ENCODE peak calls at places on chromosomes 4 and X, in six cellular contexts. One of them, this sample, is unnamed.
A peak's percentile ranks its signal among the peaks of the same experiment; 100 is the strongest.

GRCh38 chr4:2797188-2797544 is 4.3 kb downstream of the SH3BP2 start:
- DNase-seq in right lobe of liver: peak; percentile 41
- DNase-seq in suprapubic skin: peak; percentile 73
- DNase-seq in neural crest cell: no peak
- DNase-seq in astrocyte of the spinal cord: no peak
- DNase-seq in testis: no peak
- DNase-seq in this sample: no peak

GRCh38 chrX:39613997-39614679 is 483.6 kb downstream of the BCOR start:
- DNase-seq in right lobe of liver: peak; percentile 36
- DNase-seq in suprapubic skin: no peak
- DNase-seq in neural crest cell: no peak
- DNase-seq in astrocyte of the spinal cord: no peak
- DNase-seq in testis: no peak
- DNase-seq in this sample: no peak

GRCh38 chr4:87679449-87680169 is 29.5 kb downstream of the DMP1 start:
- DNase-seq in right lobe of liver: peak; percentile 23
- DNase-seq in suprapubic skin: no peak
- DNase-seq in neural crest cell: peak; percentile 69
- DNase-seq in astrocyte of the spinal cord: peak; percentile 67
- DNase-seq in testis: peak; percentile 49
- DNase-seq in this sample: peak; percentile 84

GRCh38 chr4:114673306-114673705 is 74.7 kb downstream of the UGT8 start:
- DNase-seq in right lobe of liver: no peak
- DNase-seq in suprapubic skin: no peak
- DNase-seq in neural crest cell: no peak
- DNase-seq in astrocyte of the spinal cord: no peak
- DNase-seq in testis: no peak
- DNase-seq in this sample: no peak

GRCh38 chr4:153488006-153488718 is 22.0 kb downstream of the TMEM131L start:
- DNase-seq in right lobe of liver: peak; percentile 39
- DNase-seq in suprapubic skin: no peak
- DNase-seq in neural crest cell: no peak
- DNase-seq in astrocyte of the spinal cord: no peak
- DNase-seq in testis: no peak
- DNase-seq in this sample: peak; percentile 53

GRCh38 chrX:40816906-40817305 is 81.6 kb upstream of the MED14 start:
- DNase-seq in right lobe of liver: no peak
- DNase-seq in suprapubic skin: no peak
- DNase-seq in neural crest cell: no peak
- DNase-seq in astrocyte of the spinal cord: no peak
- DNase-seq in testis: no peak
- DNase-seq in this sample: no peak

GRCh38 chr4:2320746-2321145 is 58.8 kb upstream of the MXD4 start:
- DNase-seq in right lobe of liver: no peak
- DNase-seq in suprapubic skin: peak; percentile 62
- DNase-seq in neural crest cell: no peak
- DNase-seq in astrocyte of the spinal cord: no peak
- DNase-seq in testis: no peak
- DNase-seq in this sample: no peak

GRCh38 chrX:20224814-20225487 is 41.8 kb downstream of the RPS6KA3 start:
- DNase-seq in right lobe of liver: no peak
- DNase-seq in suprapubic skin: no peak
- DNase-seq in neural crest cell: no peak
- DNase-seq in astrocyte of the spinal cord: peak; percentile 45
- DNase-seq in testis: no peak
- DNase-seq in this sample: peak; percentile 57

GRCh38 chrX:87299563-87300160 is 217.9 kb upstream of the KLHL4 start:
- DNase-seq in right lobe of liver: no peak
- DNase-seq in suprapubic skin: no peak
- DNase-seq in neural crest cell: no peak
- DNase-seq in astrocyte of the spinal cord: peak; percentile 11
- DNase-seq in testis: no peak
- DNase-seq in this sample: peak; percentile 39

GRCh38 chrX:22526339-22526738 is 253.6 kb downstream of the CBLL2 start:
- DNase-seq in right lobe of liver: no peak
- DNase-seq in suprapubic skin: no peak
- DNase-seq in neural crest cell: no peak
- DNase-seq in astrocyte of the spinal cord: peak; percentile 63
- DNase-seq in testis: no peak
- DNase-seq in this sample: peak; percentile 43

GRCh38 chr4:126843492-126844067 is 789.2 kb upstream of the INTU start:
- DNase-seq in right lobe of liver: no peak
- DNase-seq in suprapubic skin: no peak
- DNase-seq in neural crest cell: no peak
- DNase-seq in astrocyte of the spinal cord: no peak
- DNase-seq in testis: no peak
- DNase-seq in this sample: no peak

GRCh38 chrX:57951666-57952319 is 41.5 kb upstream of the ZXDA start:
- DNase-seq in right lobe of liver: no peak
- DNase-seq in suprapubic skin: no peak
- DNase-seq in neural crest cell: no peak
- DNase-seq in astrocyte of the spinal cord: no peak
- DNase-seq in testis: no peak
- DNase-seq in this sample: no peak

GRCh38 chr4:78645853-78646757 is 94.5 kb downstream of the ANXA3 start:
- DNase-seq in right lobe of liver: peak; percentile 32
- DNase-seq in suprapubic skin: peak; percentile 87
- DNase-seq in neural crest cell: no peak
- DNase-seq in astrocyte of the spinal cord: peak; percentile 94
- DNase-seq in testis: peak; percentile 81
- DNase-seq in this sample: peak; percentile 97

GRCh38 chrX:42025861-42026260 is 102.5 kb upstream of the CASK start:
- DNase-seq in right lobe of liver: no peak
- DNase-seq in suprapubic skin: no peak
- DNase-seq in neural crest cell: no peak
- DNase-seq in astrocyte of the spinal cord: no peak
- DNase-seq in testis: no peak
- DNase-seq in this sample: no peak

GRCh38 chr4:2249526-2249991 is 7.6 kb upstream of the HAUS3 start:
- DNase-seq in right lobe of liver: no peak
- DNase-seq in suprapubic skin: peak; percentile 53
- DNase-seq in neural crest cell: no peak
- DNase-seq in astrocyte of the spinal cord: no peak
- DNase-seq in testis: no peak
- DNase-seq in this sample: no peak

GRCh38 chr4:74038161-74039064 is at the start of gene CXCL3:
- DNase-seq in right lobe of liver: peak; percentile 91
- DNase-seq in suprapubic skin: peak; percentile 79
- DNase-seq in neural crest cell: peak; percentile 60
- DNase-seq in astrocyte of the spinal cord: peak; percentile 73
- DNase-seq in testis: peak; percentile 67
- DNase-seq in this sample: peak; percentile 78
- TF ChIP-seq CTCF in right lobe of liver: peak; percentile 48
- TF ChIP-seq CTCF in suprapubic skin: no peak
- TF ChIP-seq CTCF in neural crest cell: peak; percentile 58
- TF ChIP-seq CTCF in astrocyte of the spinal cord: peak; percentile 23
- TF ChIP-seq CTCF in testis: peak; percentile 37
- TF ChIP-seq CTCF in this sample: no peak

GRCh38 chr4:24794916-24795665 is at the start of gene SOD3:
- DNase-seq in right lobe of liver: peak; percentile 70
- DNase-seq in suprapubic skin: peak; percentile 89
- DNase-seq in neural crest cell: peak; percentile 39
- DNase-seq in astrocyte of the spinal cord: peak; percentile 79
- DNase-seq in testis: peak; percentile 91
- DNase-seq in this sample: peak; percentile 86

GRCh38 chr4:24794111-24794860 is 1.1 kb upstream of the SOD3 start:
- DNase-seq in right lobe of liver: no peak
- DNase-seq in suprapubic skin: peak; percentile 75
- DNase-seq in neural crest cell: no peak
- DNase-seq in astrocyte of the spinal cord: no peak
- DNase-seq in testis: peak; percentile 30
- DNase-seq in this sample: peak; percentile 66

GRCh38 chr4:24791043-24791442 is 4.3 kb upstream of the SOD3 start:
- DNase-seq in right lobe of liver: no peak
- DNase-seq in suprapubic skin: no peak
- DNase-seq in neural crest cell: no peak
- DNase-seq in astrocyte of the spinal cord: no peak
- DNase-seq in testis: no peak
- DNase-seq in this sample: no peak

GRCh38 chr4:24792552-24792951 is 2.8 kb upstream of the SOD3 start:
- DNase-seq in right lobe of liver: no peak
- DNase-seq in suprapubic skin: no peak
- DNase-seq in neural crest cell: no peak
- DNase-seq in astrocyte of the spinal cord: no peak
- DNase-seq in testis: no peak
- DNase-seq in this sample: no peak

GRCh38 chr4:24793219-24794005 is 2.0 kb upstream of the SOD3 start:
- DNase-seq in right lobe of liver: no peak
- DNase-seq in suprapubic skin: peak; percentile 11
- DNase-seq in neural crest cell: no peak
- DNase-seq in astrocyte of the spinal cord: no peak
- DNase-seq in testis: no peak
- DNase-seq in this sample: no peak
- TF ChIP-seq CTCF in right lobe of liver: peak; percentile 11
- TF ChIP-seq CTCF in suprapubic skin: peak; percentile 17
- TF ChIP-seq CTCF in neural crest cell: peak; percentile 53
- TF ChIP-seq CTCF in astrocyte of the spinal cord: peak; percentile 40
- TF ChIP-seq CTCF in testis: peak; percentile 18
- TF ChIP-seq CTCF in this sample: peak; percentile 27

GRCh38 chrX:37646254-37646653 is 39.3 kb upstream of the XK start:
- DNase-seq in right lobe of liver: no peak
- DNase-seq in suprapubic skin: no peak
- DNase-seq in neural crest cell: no peak
- DNase-seq in astrocyte of the spinal cord: no peak
- DNase-seq in testis: no peak
- DNase-seq in this sample: no peak
- TF ChIP-seq CTCF in right lobe of liver: peak; percentile 8
- TF ChIP-seq CTCF in suprapubic skin: no peak
- TF ChIP-seq CTCF in neural crest cell: peak; percentile 36
- TF ChIP-seq CTCF in astrocyte of the spinal cord: peak; percentile 11
- TF ChIP-seq CTCF in testis: no peak
- TF ChIP-seq CTCF in this sample: no peak

DNA sequence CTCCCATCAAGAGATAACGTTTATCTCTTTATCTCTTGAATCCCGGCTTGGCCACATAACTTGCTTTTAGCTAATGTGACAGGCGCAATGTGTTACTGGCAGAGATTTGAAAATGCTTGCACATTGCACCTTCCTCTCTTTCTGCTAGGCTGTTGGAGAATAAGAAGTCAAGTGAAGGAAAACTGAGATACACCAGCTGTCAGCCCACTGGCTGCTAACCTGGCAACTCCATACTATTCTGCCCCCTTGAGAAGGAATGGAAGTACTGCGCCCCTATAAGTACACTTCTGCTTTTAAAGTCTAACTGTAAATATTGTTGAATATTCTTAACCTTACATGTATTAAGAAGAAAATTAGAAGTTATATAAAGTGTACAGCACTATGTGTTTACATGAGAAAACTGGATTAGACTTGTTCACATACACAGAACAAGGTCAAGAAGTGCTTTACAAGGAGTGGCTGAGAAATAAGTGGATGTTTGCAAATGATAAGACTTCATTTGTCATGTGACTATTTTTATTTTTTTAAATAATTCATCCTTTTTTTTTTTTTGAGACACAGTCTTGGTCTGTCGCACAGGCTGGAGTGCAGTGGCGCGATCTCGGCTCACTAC is 424.5 kb upstream of the CTSO start:
- DNase-seq in right lobe of liver: no peak
- DNase-seq in suprapubic skin: no peak
- DNase-seq in neural crest cell: no peak
- DNase-seq in astrocyte of the spinal cord: peak; percentile 27
- DNase-seq in testis: peak; percentile 52
- DNase-seq in this sample: peak; percentile 87
- TF ChIP-seq CTCF in right lobe of liver: peak; percentile 33
- TF ChIP-seq CTCF in suprapubic skin: no peak
- TF ChIP-seq CTCF in neural crest cell: peak; percentile 60
- TF ChIP-seq CTCF in astrocyte of the spinal cord: peak; percentile 41
- TF ChIP-seq CTCF in testis: peak; percentile 65
- TF ChIP-seq CTCF in this sample: peak; percentile 84

GRCh38 chr4:113636438-113636818 is 125.1 kb downstream of the CAMK2D start:
- DNase-seq in right lobe of liver: no peak
- DNase-seq in suprapubic skin: no peak
- DNase-seq in neural crest cell: no peak
- DNase-seq in astrocyte of the spinal cord: no peak
- DNase-seq in testis: no peak
- DNase-seq in this sample: no peak
- TF ChIP-seq CTCF in right lobe of liver: no peak
- TF ChIP-seq CTCF in suprapubic skin: no peak
- TF ChIP-seq CTCF in neural crest cell: no peak
- TF ChIP-seq CTCF in astrocyte of the spinal cord: no peak
- TF ChIP-seq CTCF in testis: no peak
- TF ChIP-seq CTCF in this sample: no peak

GRCh38 chrX:37995428-37995827 is 10.9 kb upstream of the SYTL5 start:
- DNase-seq in right lobe of liver: no peak
- DNase-seq in suprapubic skin: no peak
- DNase-seq in neural crest cell: no peak
- DNase-seq in astrocyte of the spinal cord: no peak
- DNase-seq in testis: no peak
- DNase-seq in this sample: no peak
- TF ChIP-seq CTCF in right lobe of liver: no peak
- TF ChIP-seq CTCF in suprapubic skin: no peak
- TF ChIP-seq CTCF in neural crest cell: no peak
- TF ChIP-seq CTCF in astrocyte of the spinal cord: no peak
- TF ChIP-seq CTCF in testis: no peak
- TF ChIP-seq CTCF in this sample: no peak

GRCh38 chr4:59062970-59063369 is 1952.8 kb upstream of the IGFBP7 start:
- DNase-seq in right lobe of liver: no peak
- DNase-seq in suprapubic skin: no peak
- DNase-seq in neural crest cell: no peak
- DNase-seq in astrocyte of the spinal cord: no peak
- DNase-seq in testis: no peak
- DNase-seq in this sample: no peak
- TF ChIP-seq CTCF in right lobe of liver: no peak
- TF ChIP-seq CTCF in suprapubic skin: no peak
- TF ChIP-seq CTCF in neural crest cell: no peak
- TF ChIP-seq CTCF in astrocyte of the spinal cord: no peak
- TF ChIP-seq CTCF in testis: no peak
- TF ChIP-seq CTCF in this sample: no peak

DNA sequence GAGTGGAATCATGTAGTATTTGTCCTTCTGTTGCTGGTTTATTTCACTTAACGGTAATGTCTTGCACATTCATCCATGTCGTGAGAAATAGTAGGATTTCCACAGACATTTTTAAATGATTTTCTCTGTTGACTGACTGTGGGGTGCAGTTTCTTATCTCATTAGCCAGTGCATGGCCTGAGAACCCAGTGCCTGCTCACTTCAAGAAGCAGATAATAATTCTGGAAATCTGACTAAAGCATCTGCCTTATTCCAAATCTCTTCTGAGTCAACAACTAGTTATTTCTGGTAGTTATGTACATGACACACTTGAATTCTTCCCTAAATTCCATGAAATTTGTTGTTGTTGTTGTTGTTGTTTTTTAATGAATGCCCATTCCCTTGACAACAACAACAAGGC is 77.6 kb downstream of the NPFFR2 start:
- DNase-seq in right lobe of liver: no peak
- DNase-seq in suprapubic skin: no peak
- DNase-seq in neural crest cell: no peak
- DNase-seq in astrocyte of the spinal cord: no peak
- DNase-seq in testis: no peak
- DNase-seq in this sample: no peak
- TF ChIP-seq CTCF in right lobe of liver: no peak
- TF ChIP-seq CTCF in suprapubic skin: no peak
- TF ChIP-seq CTCF in neural crest cell: no peak
- TF ChIP-seq CTCF in astrocyte of the spinal cord: no peak
- TF ChIP-seq CTCF in testis: no peak
- TF ChIP-seq CTCF in this sample: no peak